ENCODE peak calls at places on chromosomes 11 and 22, in four cellular contexts. Z, K, A and D are unnamed samples.

GRCh38 chr11:121482231-121483129 is 29.7 kb upstream of the SORL1-AS1 start:
- DNase-seq in Z (no peak), K (no peak), A (peak), D (no peak)

GRCh38 chr11:79406376-79406775 is 34.5 kb downstream of the TENM4 start:
- DNase-seq in Z (no peak), K (no peak), A (no peak), D (no peak)

GRCh38 chr11:122882809-122883681 is 486 bp downstream of the JHY start:
- DNase-seq in Z (peak), K (peak), A (peak), D (peak)

GRCh38 chr11:117171648-117172051 is 6.9 kb upstream of the SIDT2 start:
- DNase-seq in Z (no peak), K (no peak), A (no peak), D (no peak)

GRCh38 chr11:36048496-36049247 is 104.8 kb downstream of the LDLRAD3 start:
- DNase-seq in Z (no peak), K (no peak), A (no peak), D (no peak)

GRCh38 chr11:59545179-59546020 is 34.1 kb downstream of the OR4D9 start:
- DNase-seq in Z (no peak), K (peak), A (peak), D (no peak)

GRCh38 chr22:48920776-48921241 is 906.9 kb downstream of the BRD1 start:
- DNase-seq in Z (no peak), K (no peak), A (no peak), D (no peak)

GRCh38 chr11:86606849-86607481 is 65.5 kb downstream of the ME3 start:
- DNase-seq in Z (no peak), K (no peak), A (peak), D (no peak)

GRCh38 chr11:108818971-108819370 is 154.1 kb downstream of the DDX10 start:
- DNase-seq in Z (no peak), K (no peak), A (no peak), D (no peak)

GRCh38 chr11:71420455-71421241 is 27.5 kb downstream of the DHCR7 start:
- DNase-seq in Z (peak), K (peak), A (peak), D (peak)

GRCh38 chr11:122149232-122149631 is 33.2 kb upstream of the BLID start:
- DNase-seq in Z (no peak), K (no peak), A (no peak), D (no peak)

GRCh38 chr11:44766972-44767278 is 40.2 kb downstream of the TSPAN18 start:
- DNase-seq in Z (no peak), K (no peak), A (no peak), D (no peak)

GRCh38 chr11:62666259-62666926 is 1.3 kb downstream of the CSKMT start:
- DNase-seq in Z (no peak), K (no peak), A (no peak), D (no peak)

GRCh38 chr11:65417702-65418430 is 4.7 kb upstream of the NEAT1 start:
- DNase-seq in Z (peak), K (no peak), A (no peak), D (peak)

GRCh38 chr11:93542753-93543246 is 391 bp downstream of the SMCO4 start:
- DNase-seq in Z (peak), K (no peak), A (no peak), D (no peak)

GRCh38 chr11:75509201-75509600 is 16.5 kb downstream of the GDPD5 start:
- DNase-seq in Z (no peak), K (no peak), A (no peak), D (no peak)

GRCh38 chr11:133896642-133897330 is 51.5 kb upstream of the SPATA19 start:
- DNase-seq in Z (no peak), K (no peak), A (no peak), D (no peak)

GRCh38 chr22:39556970-39557811 is 13.4 kb upstream of the CACNA1I start:
- DNase-seq in Z (no peak), K (no peak), A (no peak), D (no peak)

GRCh38 chr11:103829596-103829995 is 206.8 kb upstream of the DDI1 start:
- DNase-seq in Z (no peak), K (no peak), A (no peak), D (no peak)

GRCh38 chr11:10490398-10491232 is 35.6 kb downstream of the AMPD3 start:
- DNase-seq in Z (peak), K (peak), A (peak), D (peak)

GRCh38 chr11:77814848-77815247 is 5.7 kb downstream of the RSF1 start:
- DNase-seq in Z (no peak), K (no peak), A (no peak), D (no peak)

GRCh38 chr11:72745925-72746550 is 6.2 kb downstream of the ARAP1 start:
- DNase-seq in Z (no peak), K (no peak), A (no peak), D (no peak)

GRCh38 chr22:24803064-24803542 is 2.9 kb upstream of the SGSM1 start:
- DNase-seq in Z (peak), K (peak), A (peak), D (no peak)

GRCh38 chr22:19666663-19667593 is 47.4 kb upstream of the SEPTIN5 start:
- DNase-seq in Z (peak), K (no peak), A (no peak), D (no peak)